ENCODE peak calls at places on chromosomes 16 and 17, in six cellular contexts. X is left lung, Y is dorsolateral prefrontal cortex, C is IMR-90, R is HCT116, O is heart left ventricle. W is an unnamed sample.
A peak's percentile ranks its signal among the peaks of the same experiment; 100 is the strongest.

GRCh38 chr16:1379863-1380174 is 28.1 kb downstream of the GNPTG start:
- DNase-seq in X (no peak), Y (no peak), O (no peak), C (no peak), R (no peak), W (no peak)

GRCh38 chr17:34235389-34236028 is 19.6 kb upstream of the CCL2 start:
- DNase-seq in R (no peak), O (peak; percentile 88), X (no peak), Y (no peak), C (peak; percentile 65), W (no peak)

GRCh38 chr17:78159575-78160158 is 8.7 kb upstream of the SYNGR2 start:
- DNase-seq in R (no peak), X (no peak), O (no peak), Y (no peak), C (peak; percentile 89), W (no peak)

GRCh38 chr17:28216528-28216927 is 102.5 kb upstream of the TMEM97 start:
- DNase-seq in Y (no peak), X (no peak), R (no peak), O (no peak), C (peak; percentile 49), W (no peak)

GRCh38 chr17:828761-829160 is 46.6 kb downstream of the MRM3 start:
- DNase-seq in O (no peak), R (no peak), Y (no peak), C (no peak), X (no peak), W (no peak)

GRCh38 chr17:40399185-40399584 is 18.5 kb downstream of the TOP2A start:
- DNase-seq in R (peak; percentile 32), O (no peak), X (no peak), Y (no peak), C (peak; percentile 74), W (no peak)

GRCh38 chr16:80990577-80990976 is 16.1 kb downstream of the CMC2 start:
- DNase-seq in C (no peak), R (no peak), O (no peak), Y (no peak), X (no peak), W (no peak)

GRCh38 chr16:17331991-17332390 is 138.8 kb downstream of the XYLT1 start:
- DNase-seq in C (no peak), O (no peak), Y (no peak), R (no peak), X (no peak), W (no peak)

GRCh38 chr16:19698480-19699465 is 19.3 kb downstream of the KNOP1 start:
- DNase-seq in Y (no peak), R (no peak), O (no peak), X (no peak), C (peak; percentile 20), W (no peak)

GRCh38 chr16:8889893-8890548 is 7.9 kb downstream of the LITAFD start:
- DNase-seq in O (no peak), C (no peak), X (no peak), Y (no peak), R (no peak), W (no peak)

GRCh38 chr16:4264546-4264945 is 8.3 kb downstream of the TFAP4 start:
- DNase-seq in C (no peak), X (no peak), R (no peak), Y (no peak), O (no peak), W (no peak)

GRCh38 chr17:39652635-39653315 is 12.4 kb upstream of the TCAP start:
- DNase-seq in R (no peak), Y (no peak), C (no peak), O (no peak), X (no peak), W (no peak)

GRCh38 chr17:28643979-28644781 is 778 bp downstream of the BLTP2 start:
- DNase-seq in C (peak; percentile 55), Y (no peak), O (peak; percentile 54), X (peak; percentile 67), R (peak; percentile 31), W (peak; percentile 25)

GRCh38 chr16:56226187-56226586 is 34.9 kb downstream of the GNAO1 start:
- DNase-seq in Y (no peak), X (no peak), C (no peak), R (no peak), O (peak; percentile 51), W (no peak)

DNA sequence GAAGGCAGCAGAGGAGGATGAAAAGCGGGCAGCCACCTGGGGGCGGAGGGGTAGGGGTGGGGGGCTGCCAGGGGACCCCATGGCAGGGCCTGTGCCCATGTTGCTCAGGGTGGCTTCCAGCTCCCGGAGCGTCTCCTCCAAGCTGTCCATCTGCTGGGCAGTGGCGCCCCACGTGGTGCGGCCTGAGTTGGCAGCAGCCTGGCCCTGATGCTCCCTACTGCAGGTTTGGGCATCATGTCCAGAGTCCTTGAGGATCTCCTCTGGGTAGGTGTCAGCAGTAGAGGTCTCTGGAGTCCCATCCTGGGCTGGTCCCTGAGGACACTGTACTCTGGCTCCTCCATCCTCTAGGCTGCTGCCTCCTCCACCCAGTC is 60.9 kb downstream of the SRCIN1 start:
- DNase-seq in Y (no peak), O (no peak), C (no peak), X (no peak), R (no peak), W (no peak)
- TF ChIP-seq CTCF in Y (no peak), O (no peak), C (no peak), X (no peak), R (no peak), W (no peak)

GRCh38 chr17:43581130-43581529 is 35.0 kb upstream of the ETV4 start:
- DNase-seq in C (no peak), Y (no peak), O (no peak), X (no peak), R (no peak), W (no peak)

GRCh38 chr17:43579570-43580140 is 33.5 kb upstream of the ETV4 start:
- DNase-seq in C (peak; percentile 95), Y (no peak), X (no peak), O (no peak), R (no peak), W (no peak)

GRCh38 chr17:43576563-43577229 is 30.6 kb upstream of the ETV4 start:
- DNase-seq in O (peak; percentile 65), X (peak; percentile 58), R (peak; percentile 69), Y (peak; percentile 48), C (peak; percentile 77), W (peak; percentile 56)

GRCh38 chr17:43578352-43578698 is 32.2 kb upstream of the ETV4 start:
- DNase-seq in C (no peak), Y (no peak), O (no peak), X (no peak), R (no peak), W (no peak)

DNA sequence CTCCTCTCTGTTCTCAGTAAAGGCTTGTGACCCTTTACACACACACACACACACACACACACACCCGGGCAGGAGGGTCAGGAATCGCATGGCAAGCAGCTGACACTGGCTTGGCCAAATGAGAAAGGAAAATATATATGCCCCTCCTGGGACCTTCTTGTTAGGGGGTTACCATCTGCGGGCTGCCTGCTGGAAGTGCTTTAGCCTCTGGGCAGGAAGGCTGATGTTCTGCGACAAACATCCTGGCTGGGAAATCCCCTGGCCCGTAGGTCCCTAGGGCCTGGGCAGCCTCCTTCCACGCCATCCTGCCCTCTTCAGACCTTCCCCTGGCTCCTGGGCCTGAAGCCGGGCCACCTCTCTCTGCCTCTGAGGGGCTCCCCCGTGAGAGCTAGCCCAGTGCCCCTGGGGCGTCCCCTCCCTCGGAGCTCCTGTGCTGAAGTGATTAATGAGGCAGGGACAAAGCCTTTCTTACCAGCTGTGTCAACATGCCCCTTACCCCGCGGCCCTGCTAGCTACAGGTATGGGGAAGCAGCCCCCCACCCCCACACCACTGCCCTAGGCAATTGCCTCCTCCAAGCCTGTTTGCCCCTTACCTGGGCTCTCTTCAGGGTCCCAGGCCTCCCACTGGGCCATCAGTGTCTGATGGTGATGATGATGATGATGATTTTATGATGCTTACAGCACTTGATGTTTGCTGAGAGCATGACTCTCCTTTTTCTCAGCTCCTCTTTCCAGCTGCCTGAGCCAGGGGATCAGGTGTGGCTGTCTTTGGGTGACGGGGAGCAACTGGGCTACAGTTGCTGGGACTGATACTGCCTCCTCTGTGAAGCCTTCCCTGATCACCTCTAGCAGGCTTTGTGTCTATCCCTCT is 32.8 kb upstream of the ETV4 start:
- DNase-seq in X (no peak), C (peak; percentile 85), Y (no peak), R (no peak), O (no peak), W (no peak)
- TF ChIP-seq CTCF in X (no peak), C (no peak), Y (no peak), R (no peak), O (no peak), W (no peak)

DNA sequence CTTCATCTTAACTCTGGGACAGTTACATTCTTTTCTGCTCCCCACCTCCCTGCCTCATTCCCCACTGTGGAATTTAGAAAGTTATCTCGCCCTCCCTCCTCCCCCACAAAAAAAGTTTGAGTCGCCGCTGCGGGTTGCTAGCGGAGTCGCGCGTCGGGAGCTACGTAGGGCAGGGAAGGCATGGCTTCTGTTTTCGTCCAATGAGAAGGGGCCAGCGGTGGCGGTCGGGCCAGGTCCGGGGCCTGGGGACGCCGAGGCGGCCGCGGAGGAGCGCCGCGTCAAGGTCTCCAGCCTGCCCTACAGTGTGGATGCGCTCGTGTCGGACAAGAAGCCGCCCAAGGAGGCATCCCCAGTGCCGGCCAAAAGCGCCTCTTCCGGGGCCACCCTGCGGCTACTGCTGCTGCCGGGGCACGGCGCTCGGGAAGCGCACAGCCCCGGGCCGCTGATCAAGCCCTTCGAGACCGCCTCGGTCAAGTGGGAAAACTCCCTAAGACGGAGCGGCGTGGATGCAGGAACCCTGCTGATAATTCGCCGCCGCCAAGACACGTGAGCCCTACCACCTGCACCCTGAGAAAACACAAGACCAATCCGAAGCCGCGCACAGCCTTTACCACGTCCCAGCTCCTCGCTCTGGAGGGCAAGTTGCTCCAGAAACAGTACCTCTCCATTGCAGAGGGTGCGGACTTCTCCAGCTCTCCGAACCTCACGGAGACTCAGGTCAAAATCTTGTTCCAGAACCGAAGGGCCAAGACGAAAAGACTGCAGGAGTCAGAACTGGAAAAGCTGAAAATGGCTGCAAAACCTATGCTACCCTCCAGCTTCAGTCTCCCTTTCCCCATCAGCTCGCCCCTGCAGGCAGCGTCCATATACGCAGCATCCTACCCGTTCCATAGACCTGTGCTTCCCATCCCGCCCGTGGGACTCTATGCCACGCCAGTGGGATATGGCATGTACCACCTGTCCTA is 8.9 kb downstream of the OR4D1 start:
- DNase-seq in Y (no peak), X (peak; percentile 37), R (no peak), C (no peak), O (peak; percentile 31), W (peak; percentile 54)
- TF ChIP-seq CTCF in Y (no peak), X (no peak), R (no peak), C (no peak), O (no peak), W (no peak)

GRCh38 chr17:73165616-73166404 is 1.0 kb downstream of the SSTR2 start:
- DNase-seq in X (no peak), R (no peak), C (no peak), Y (no peak), O (no peak), W (no peak)
- TF ChIP-seq CTCF in X (no peak), R (no peak), C (no peak), Y (no peak), O (no peak), W (no peak)

W was measured in natural killer cell.